ENCODE peak calls at places on chromosomes 1 and 21, in eight cellular contexts. P, B, H, M, G, L, R and S are unnamed samples.

GRCh38 chr21:44867999-44868700 is 5.3 kb downstream of the PTTG1IP start:
- DNase-seq in P (no peak), B (no peak), H (no peak), M (no peak), G (peak), L (peak), R (no peak), S (no peak)

GRCh38 chr1:109928591-109929111 is 18.0 kb downstream of the CSF1 start:
- DNase-seq in P (peak), B (no peak), H (no peak), M (no peak), G (no peak), L (no peak), R (no peak), S (no peak)

GRCh38 chr1:240235521-240236288 is 144.0 kb downstream of the FMN2 start:
- DNase-seq in P (no peak), B (no peak), H (no peak), M (no peak), G (no peak), L (no peak), R (no peak), S (no peak)

GRCh38 chr1:214422137-214422671 is 129.2 kb downstream of the PTPN14 start:
- DNase-seq in P (no peak), B (no peak), H (no peak), M (no peak), G (no peak), L (no peak), R (no peak), S (no peak)

GRCh38 chr1:233281711-233282581 is 13.6 kb downstream of the PCNX2 start:
- DNase-seq in P (no peak), B (no peak), H (no peak), M (no peak), G (peak), L (peak), R (peak), S (peak)

GRCh38 chr1:7046314-7046713 is 261.1 kb downstream of the CAMTA1 start:
- DNase-seq in P (no peak), B (no peak), H (peak), M (no peak), G (no peak), L (no peak), R (no peak), S (no peak)

GRCh38 chr1:59856725-59857338 is 42.1 kb downstream of the HOOK1 start:
- DNase-seq in P (no peak), B (no peak), H (no peak), M (no peak), G (no peak), L (no peak), R (no peak), S (no peak)

GRCh38 chr21:35237287-35237686 is 188.2 kb upstream of the RUNX1 start:
- DNase-seq in P (no peak), B (no peak), H (no peak), M (no peak), G (no peak), L (no peak), R (no peak), S (no peak)

GRCh38 chr1:150622219-150622975 is 7.0 kb downstream of the ENSA start:
- DNase-seq in P (peak), B (no peak), H (no peak), M (no peak), G (no peak), L (no peak), R (no peak), S (no peak)

GRCh38 chr1:202162049-202162417 is 1.6 kb upstream of the PTPN7 start:
- DNase-seq in P (no peak), B (no peak), H (no peak), M (no peak), G (peak), L (peak), R (no peak), S (no peak)